ENCODE peak calls at places on chromosomes 13 and 19, in six cellular contexts. T is Peyer's patch, U is tibial nerve, I is suprapubic skin, A is spleen, Y is H1. X is an unnamed sample.

GRCh38 chr13:31775686-31776085 is 36.4 kb downstream of the RXFP2 start:
- DNase-seq in I (peak), A (no peak), T (no peak), U (peak), Y (no peak), X (no peak)

GRCh38 chr13:42970824-42971669 is 21.0 kb downstream of the EPSTI1 start:
- DNase-seq in A (no peak), Y (no peak), U (peak), I (no peak), T (peak), X (no peak)

GRCh38 chr19:44111910-44112463 is 1.2 kb upstream of the ZNF225 start:
- DNase-seq in I (no peak), U (no peak), T (no peak), Y (peak), A (no peak), X (no peak)

GRCh38 chr19:3192228-3192635 is 6.5 kb downstream of the NCLN start:
- DNase-seq in Y (no peak), U (no peak), A (peak), T (no peak), I (no peak), X (no peak)

GRCh38 chr19:18304194-18304495 is 18.7 kb downstream of the LSM4 start:
- DNase-seq in U (no peak), Y (no peak), T (no peak), I (no peak), A (peak), X (no peak)

GRCh38 chr19:53908933-53909415 is at the start of gene CACNG7:
- DNase-seq in T (no peak), Y (no peak), I (no peak), A (no peak), U (no peak), X (no peak)

GRCh38 chr13:104008571-104009435 is 942.6 kb upstream of the SLC10A2 start:
- DNase-seq in A (no peak), I (no peak), Y (no peak), T (no peak), U (no peak), X (no peak)

GRCh38 chr13:60155978-60156377 is 7.8 kb downstream of the DIAPH3 start:
- DNase-seq in A (no peak), I (no peak), T (no peak), U (no peak), Y (no peak), X (no peak)

GRCh38 chr13:85367887-85368286 is 431.3 kb downstream of the SLITRK6 start:
- DNase-seq in Y (no peak), T (no peak), A (no peak), I (no peak), U (no peak), X (no peak)

DNA sequence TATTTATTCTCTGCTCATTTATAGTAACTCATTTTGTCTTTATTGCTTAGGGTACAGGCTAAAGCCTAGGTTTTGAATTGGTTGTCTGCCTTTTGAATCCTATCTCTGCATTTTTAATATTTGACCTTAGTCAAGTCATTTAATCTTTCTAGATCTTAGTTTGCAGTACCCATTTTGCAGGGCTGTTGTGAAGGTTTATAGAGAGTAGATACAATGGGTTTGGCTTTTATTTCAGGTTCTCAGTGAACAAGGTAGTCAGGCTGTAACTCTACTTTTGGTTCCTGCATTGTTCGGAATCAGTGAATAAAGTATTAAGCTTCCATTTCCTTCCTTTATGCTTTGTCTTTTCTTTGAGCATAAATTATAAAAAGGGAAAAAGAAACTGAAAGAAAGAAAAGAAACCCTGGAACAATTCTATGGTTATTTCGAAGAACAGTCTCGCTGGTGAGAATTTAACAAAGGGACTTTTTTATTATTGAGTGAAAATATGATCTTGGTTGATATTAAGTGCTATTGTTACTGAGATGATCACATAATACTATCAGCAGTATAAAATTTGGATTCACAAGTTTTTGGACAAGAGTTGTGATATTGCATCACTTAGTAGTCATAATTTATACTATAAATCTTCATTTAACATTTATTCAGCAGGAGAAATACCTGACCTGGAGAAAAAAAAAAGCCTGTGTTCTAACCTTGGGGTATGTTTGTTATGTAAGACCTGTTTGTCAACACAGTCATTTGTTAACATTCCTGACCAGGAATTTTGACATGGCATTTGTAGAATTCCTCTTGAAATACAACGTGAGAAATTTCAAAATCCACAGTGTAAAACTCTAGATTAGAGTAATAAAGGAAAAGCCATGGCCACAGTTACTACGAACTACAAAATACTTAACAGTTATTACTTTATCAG is 91.3 kb downstream of the ZMYM2 start:
- DNase-seq in I (no peak), T (no peak), A (no peak), Y (no peak), U (no peak), X (no peak)
- H3K27ac ChIP-seq in I (no peak), T (no peak), A (peak), Y (no peak), U (peak), X (no peak)

DNA sequence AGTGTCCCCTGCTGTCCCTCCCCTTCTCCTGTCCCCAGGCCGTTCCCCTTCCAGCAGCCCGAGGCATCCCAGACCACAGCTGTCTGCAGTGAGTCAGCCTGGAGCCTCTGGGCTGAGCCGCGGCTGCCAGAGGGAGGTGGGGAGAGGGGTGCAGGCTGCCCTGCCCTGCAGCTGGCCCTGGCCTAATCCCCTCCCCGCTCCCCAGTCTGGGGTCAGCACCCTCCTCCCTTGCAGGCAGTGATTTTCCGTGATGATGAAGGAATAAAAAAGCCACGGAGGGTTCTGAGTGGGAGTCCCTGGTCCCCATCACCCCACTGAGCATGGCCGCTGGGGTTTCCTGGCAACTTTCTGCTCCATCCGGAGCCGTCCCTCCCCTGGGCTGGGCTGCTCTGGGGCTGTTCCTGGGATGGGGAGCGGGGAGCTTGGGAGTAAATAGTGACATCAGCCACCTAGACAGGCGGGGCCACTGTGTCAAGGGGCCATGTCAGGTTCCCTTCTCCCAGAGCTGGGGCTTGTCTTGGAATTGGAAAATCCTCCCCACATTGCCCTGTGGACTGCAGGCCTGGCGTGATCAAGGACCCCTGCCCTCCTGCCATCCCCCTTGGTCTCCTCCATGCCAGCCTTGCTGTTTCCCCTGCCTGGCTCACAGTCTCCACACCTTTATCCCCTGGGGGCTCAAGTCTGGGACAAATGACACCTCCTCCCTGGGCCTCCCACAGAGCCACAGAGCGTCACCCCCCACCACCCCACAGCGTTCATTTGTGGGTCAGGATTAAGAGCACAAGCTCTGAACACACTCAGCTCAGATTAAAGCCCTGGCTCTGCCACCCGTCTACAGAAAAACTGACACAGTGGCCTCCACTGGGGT is 16.7 kb downstream of the SPC24 start:
- DNase-seq in A (peak), I (peak), U (peak), T (peak), Y (no peak), X (no peak)
- TF ChIP-seq POLR2A in A (no peak), I (no peak), U (peak), T (no peak), Y (no peak), X (no peak)

GRCh38 chr19:1871630-1872029 is 8.3 kb upstream of the KLF16 start:
- DNase-seq in Y (no peak), U (no peak), A (peak), T (no peak), I (no peak), X (no peak)

GRCh38 chr19:1872807-1873523 is 9.6 kb upstream of the KLF16 start:
- DNase-seq in T (no peak), A (peak), U (no peak), I (no peak), Y (no peak), X (no peak)

GRCh38 chr19:1875646-1876493 is 9.4 kb downstream of the ABHD17A start:
- DNase-seq in T (peak), Y (no peak), I (peak), U (peak), A (peak), X (no peak)

GRCh38 chr19:1873524-1874473 is 10.4 kb upstream of the KLF16 start:
- DNase-seq in A (peak), T (no peak), Y (no peak), I (peak), U (no peak), X (no peak)

GRCh38 chr19:1874554-1875185 is 10.6 kb downstream of the ABHD17A start:
- DNase-seq in Y (no peak), U (no peak), T (no peak), A (no peak), I (no peak), X (no peak)
- H3K4me3 ChIP-seq in Y (peak), U (peak), T (peak), A (peak), I (peak), X (peak)

GRCh38 chr13:99898421-99898820 is 73.1 kb downstream of the ZIC5 start:
- DNase-seq in T (no peak), I (no peak), Y (no peak), A (no peak), U (no peak), X (no peak)

GRCh38 chr13:99903140-99903539 is 68.4 kb downstream of the ZIC5 start:
- DNase-seq in A (no peak), Y (no peak), U (no peak), T (no peak), I (no peak), X (no peak)

GRCh38 chr13:99896712-99897440 is 74.7 kb downstream of the ZIC5 start:
- DNase-seq in U (no peak), A (no peak), T (no peak), I (no peak), Y (no peak), X (no peak)

GRCh38 chr13:99902657-99903056 is 68.9 kb downstream of the ZIC5 start:
- DNase-seq in I (no peak), U (no peak), A (no peak), T (no peak), Y (no peak), X (no peak)

DNA sequence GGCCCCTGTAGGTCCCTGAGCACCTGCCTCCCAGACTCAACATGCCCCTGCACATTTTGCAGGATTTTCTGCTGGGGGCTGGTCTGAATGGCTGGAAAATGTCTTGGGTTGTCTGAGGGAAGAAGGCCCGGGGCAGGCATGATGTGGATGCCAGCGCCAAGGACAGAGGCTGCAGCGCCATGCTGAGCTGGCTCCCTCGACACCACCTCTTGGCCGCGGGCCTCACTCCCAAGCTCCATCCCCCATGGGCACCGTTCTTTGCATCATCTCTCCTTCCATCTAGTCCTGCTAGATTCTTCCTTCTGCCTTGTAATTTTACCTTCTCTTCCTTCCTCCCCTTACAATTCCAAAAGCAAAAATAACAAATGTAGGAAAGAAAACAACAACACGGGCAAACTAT is 70.6 kb downstream of the ZIC5 start:
- DNase-seq in T (no peak), Y (no peak), U (no peak), I (no peak), A (no peak), X (no peak)
- H3K27ac ChIP-seq in T (no peak), Y (no peak), U (no peak), I (no peak), A (no peak), X (no peak)

GRCh38 chr19:14536926-14537692 is 7.7 kb downstream of the TECR start:
- DNase-seq in U (no peak), Y (peak), T (peak), I (peak), A (no peak), X (no peak)
- TF ChIP-seq POLR2A in U (no peak), Y (no peak), T (peak), I (no peak), A (no peak), X (peak)

X was measured in esophagus squamous epithelium.